ENCODE peak calls at places on chromosomes 12 and 14, in ten cellular contexts. N is uterus, F is AG09309, Z is AG10803, H is foreskin fibroblast, P is A549, K is left ventricle myocardium inferior, R is fibroblast of the aortic adventitia, M is heart left ventricle, J is cardiac fibroblast. E is an unnamed sample.

GRCh38 chr14:94562941-94563883 is 2.0 kb downstream of the SERPINA4 start:
- DNase-seq in N (no peak), F (no peak), Z (no peak), H (no peak), P (no peak), K (no peak), R (no peak), M (no peak), J (no peak), E (no peak)

GRCh38 chr12:94146166-94146565 is 2.2 kb upstream of the PLXNC1 start:
- DNase-seq in N (no peak), F (no peak), Z (no peak), H (peak; percentile 19), P (no peak), K (no peak), R (no peak), M (no peak), J (no peak), E (no peak)

GRCh38 chr12:24280085-24280842 is 330.8 kb upstream of the SOX5 start:
- DNase-seq in N (no peak), F (no peak), Z (no peak), H (no peak), P (no peak), K (no peak), R (no peak), M (no peak), J (no peak), E (no peak)

GRCh38 chr12:63889721-63890509 is 45.4 kb downstream of the SRGAP1 start:
- DNase-seq in N (no peak), F (no peak), Z (no peak), H (no peak), P (no peak), K (no peak), R (no peak), M (no peak), J (no peak), E (no peak)

GRCh38 chr12:120584343-120585149 is 3.3 kb upstream of the POP5 start:
- DNase-seq in N (peak; percentile 26), F (no peak), Z (no peak), H (peak; percentile 58), P (peak; percentile 29), K (peak; percentile 45), R (peak; percentile 16), M (peak; percentile 61), J (no peak), E (no peak)

GRCh38 chr14:96638041-96638855 is 136.1 kb downstream of the PAPOLA start:
- DNase-seq in N (no peak), F (no peak), Z (no peak), H (no peak), P (no peak), K (no peak), R (no peak), M (no peak), J (no peak), E (no peak)

GRCh38 chr12:92597997-92598396 is 104.8 kb upstream of the PLEKHG7 start:
- DNase-seq in N (no peak), F (no peak), Z (no peak), H (peak; percentile 81), P (no peak), K (no peak), R (peak; percentile 49), M (no peak), J (no peak), E (no peak)

GRCh38 chr14:34537677-34538009 is 1.9 kb downstream of the EAPP start:
- DNase-seq in N (no peak), F (no peak), Z (no peak), H (no peak), P (no peak), K (no peak), R (no peak), M (no peak), J (no peak), E (no peak)

GRCh38 chr14:22265319-22266140 is 323.5 kb downstream of the DAD1 start:
- DNase-seq in N (no peak), F (no peak), Z (no peak), H (no peak), P (no peak), K (no peak), R (no peak), M (no peak), J (no peak), E (no peak)

GRCh38 chr12:15756822-15757221 is 32.4 kb downstream of the EPS8 start:
- DNase-seq in N (no peak), F (peak; percentile 61), Z (peak; percentile 79), H (peak; percentile 52), P (no peak), K (no peak), R (peak; percentile 58), M (no peak), J (peak; percentile 24), E (no peak)

GRCh38 chr14:50013198-50013918 is 103.0 kb downstream of the VCPKMT start:
- DNase-seq in N (no peak), F (no peak), Z (no peak), H (peak; percentile 26), P (no peak), K (no peak), R (no peak), M (no peak), J (no peak), E (no peak)

GRCh38 chr12:39354955-39355354 is 88.0 kb downstream of the KIF21A start:
- DNase-seq in N (no peak), F (no peak), Z (no peak), H (no peak), P (no peak), K (no peak), R (no peak), M (no peak), J (no peak), E (no peak)

GRCh38 chr12:103334447-103334846 is 161.3 kb downstream of the C12orf42 start:
- DNase-seq in N (no peak), F (no peak), Z (no peak), H (no peak), P (no peak), K (no peak), R (no peak), M (no peak), J (no peak), E (no peak)

GRCh38 chr14:27049611-27050172 is 451.9 kb upstream of the NOVA1 start:
- DNase-seq in N (no peak), F (no peak), Z (no peak), H (no peak), P (no peak), K (no peak), R (no peak), M (no peak), J (no peak), E (no peak)

GRCh38 chr14:80572666-80573065 is 361.4 kb upstream of the DIO2 start:
- DNase-seq in N (no peak), F (no peak), Z (no peak), H (no peak), P (no peak), K (no peak), R (no peak), M (no peak), J (no peak), E (no peak)

GRCh38 chr12:83827860-83828259 is 1084.7 kb downstream of the SLC6A15 start:
- DNase-seq in N (no peak), F (no peak), Z (no peak), H (peak; percentile 20), P (no peak), K (no peak), R (no peak), M (no peak), J (peak; percentile 4), E (no peak)
- TF ChIP-seq CTCF in N (no peak), F (no peak), Z (peak; percentile 6), H (no peak), P (no peak), K (no peak), R (no peak), M (no peak), J (no peak), E (no peak)

GRCh38 chr14:88808359-88808758 is 15.6 kb upstream of the EML5 start:
- DNase-seq in N (no peak), F (no peak), Z (no peak), H (no peak), P (no peak), K (no peak), R (no peak), M (no peak), J (no peak), E (no peak)
- H3K4me3 ChIP-seq in N (no peak overlapping the region), F (no peak overlapping the region), Z (no peak overlapping the region), H (no peak overlapping the region), P (no peak overlapping the region), K (no peak overlapping the region), R (no peak overlapping the region), M (no peak overlapping the region), J (no peak overlapping the region), E (no peak overlapping the region)

GRCh38 chr14:105178069-105178867 is 2.8 kb downstream of the NUDT14 start:
- DNase-seq in N (no peak), F (no peak), Z (no peak), H (no peak), P (no peak), K (no peak), R (no peak), M (no peak), J (no peak), E (no peak)
- TF ChIP-seq CTCF in N (no peak), F (no peak), Z (no peak), H (no peak), P (no peak), K (no peak), R (no peak), M (no peak), J (no peak), E (no peak)

DNA sequence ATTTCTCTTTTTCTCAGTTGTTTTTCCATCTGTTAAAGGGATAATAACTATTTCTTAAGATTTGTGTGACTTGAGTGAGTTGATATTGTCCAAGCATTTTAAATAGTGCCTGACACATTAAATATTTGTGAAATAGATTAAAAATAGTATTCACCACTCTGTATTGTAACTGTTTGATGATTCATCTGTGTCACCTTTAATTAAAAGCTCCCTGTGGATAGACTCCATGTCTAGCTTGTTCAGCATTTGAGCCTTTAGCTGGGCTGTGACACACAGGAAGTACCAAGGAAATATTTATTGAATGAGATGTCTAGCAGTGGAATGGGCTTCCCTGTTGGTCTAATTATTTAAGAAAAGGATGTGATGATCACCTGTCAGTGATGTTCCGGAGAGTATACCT is 1.8 kb upstream of the GLIPR1L2 start:
- DNase-seq in N (no peak), F (no peak), Z (peak; percentile 51), H (peak; percentile 72), P (no peak), K (no peak), R (peak; percentile 41), M (no peak), J (peak; percentile 5), E (no peak)
- H3K4me3 ChIP-seq in N (no peak overlapping the region), F (no peak overlapping the region), Z (no peak overlapping the region), H (peak overlapping the region; percentile 77), P (no peak overlapping the region), K (peak overlapping the region; percentile 76), R (no peak overlapping the region), M (peak overlapping the region; percentile 64), J (no peak overlapping the region), E (no peak overlapping the region)

E was measured in astrocyte of the cerebellum.